ENCODE peak calls at places on chromosomes 11 and 22, in ten cellular contexts. H, F, X, Y, K, W, N, I, R and Z are unnamed samples.
A peak's percentile ranks its signal among the peaks of the same experiment; 100 is the strongest.

GRCh38 chr11:109706940-109707339 is 284.9 kb downstream of the C11orf87 start:
- DNase-seq in H (no peak), F (no peak), X (no peak), Y (no peak), K (no peak), W (no peak), N (no peak), I (no peak), R (no peak), Z (no peak)

GRCh38 chr11:15905815-15906214 is 450.5 kb downstream of the SOX6 start:
- DNase-seq in H (no peak), F (no peak), X (no peak), Y (no peak), K (no peak), W (no peak), N (no peak), I (no peak), R (no peak), Z (no peak)

GRCh38 chr11:131474947-131475346 is 104.5 kb downstream of the NTM start:
- DNase-seq in H (no peak), F (no peak), X (no peak), Y (no peak), K (no peak), W (no peak), N (no peak), I (no peak), R (no peak), Z (no peak)

GRCh38 chr11:37511425-37511933 is 913.4 kb upstream of the RAG2 start:
- DNase-seq in H (no peak), F (no peak), X (no peak), Y (no peak), K (no peak), W (no peak), N (no peak), I (no peak), R (no peak), Z (no peak)

GRCh38 chr11:68979931-68980775 is 633 bp downstream of the MRGPRD start:
- DNase-seq in H (no peak), F (no peak), X (peak; percentile 5), Y (peak; percentile 57), K (no peak), W (no peak), N (no peak), I (no peak), R (peak; percentile 58), Z (no peak)

GRCh38 chr22:39349506-39349966 is 255 bp upstream of the SYNGR1 start:
- DNase-seq in H (peak; percentile 26), F (no peak), X (peak; percentile 27), Y (no peak), K (peak; percentile 47), W (no peak), N (no peak), I (peak; percentile 95), R (no peak), Z (peak; percentile 65)

GRCh38 chr22:22746963-22747933 is 102.8 kb downstream of the GGTLC2 start:
- DNase-seq in H (no peak), F (no peak), X (peak; percentile 16), Y (no peak), K (no peak), W (no peak), N (no peak), I (no peak), R (no peak), Z (no peak)

GRCh38 chr22:47687776-47688175 is 925.3 kb downstream of the TBC1D22A start:
- DNase-seq in H (no peak), F (no peak), X (no peak), Y (no peak), K (no peak), W (no peak), N (no peak), I (no peak), R (no peak), Z (no peak)

GRCh38 chr22:27903805-27904473 is 15.1 kb downstream of the PITPNB start:
- DNase-seq in H (no peak), F (no peak), X (no peak), Y (no peak), K (no peak), W (no peak), N (no peak), I (no peak), R (no peak), Z (no peak)

GRCh38 chr11:96157517-96157873 is 185.5 kb downstream of the MAML2 start:
- DNase-seq in H (no peak), F (no peak), X (no peak), Y (no peak), K (no peak), W (no peak), N (no peak), I (no peak), R (no peak), Z (no peak)

GRCh38 chr11:96152623-96153022 is 190.4 kb downstream of the MAML2 start:
- DNase-seq in H (no peak), F (no peak), X (no peak), Y (no peak), K (no peak), W (no peak), N (no peak), I (no peak), R (no peak), Z (no peak)

GRCh38 chr11:96155627-96156378 is 187.2 kb downstream of the MAML2 start:
- DNase-seq in H (peak; percentile 34), F (peak; percentile 79), X (peak; percentile 61), Y (peak; percentile 52), K (peak; percentile 87), W (peak; percentile 76), N (no peak), I (peak; percentile 30), R (peak; percentile 91), Z (peak; percentile 81)

GRCh38 chr11:96156379-96156722 is 186.6 kb downstream of the MAML2 start:
- DNase-seq in H (no peak), F (peak; percentile 52), X (no peak), Y (no peak), K (no peak), W (no peak), N (no peak), I (no peak), R (peak; percentile 77), Z (no peak)

GRCh38 chr11:96154802-96155520 is 188.0 kb downstream of the MAML2 start:
- DNase-seq in H (no peak), F (no peak), X (no peak), Y (no peak), K (no peak), W (peak; percentile 18), N (no peak), I (no peak), R (no peak), Z (no peak)
- TF ChIP-seq EP300 in H (no peak), F (no peak), X (no peak), Y (no peak), K (no peak), W (no peak), N (no peak), I (peak; percentile 53), R (no peak), Z (no peak)

DNA sequence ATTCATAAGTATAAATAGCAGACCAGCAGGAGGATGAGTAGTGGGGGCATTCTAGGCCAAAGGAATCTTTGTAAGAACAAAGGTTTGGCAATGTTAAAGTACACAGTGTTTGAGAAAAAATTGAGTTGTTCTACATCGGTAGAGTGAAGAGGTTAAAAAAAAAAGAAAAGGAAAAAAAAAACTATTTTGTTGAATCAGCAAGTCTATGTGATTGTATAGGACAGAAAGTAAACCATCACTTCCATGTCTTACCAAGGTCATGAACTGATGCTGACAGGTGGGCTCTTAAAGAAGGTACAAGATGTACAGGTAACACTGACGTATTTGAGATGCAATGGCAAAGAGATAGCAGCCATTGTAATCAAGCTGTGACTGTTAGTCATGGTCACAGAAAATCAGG is 29.5 kb upstream of the PTH start:
- DNase-seq in H (no peak), F (no peak), X (no peak), Y (no peak), K (no peak), W (no peak), N (no peak), I (no peak), R (no peak), Z (no peak)
- TF ChIP-seq EP300 in H (no peak), F (no peak), X (no peak), Y (no peak), K (no peak), W (no peak), N (no peak), I (no peak), R (no peak), Z (no peak)

GRCh38 chr22:41488596-41489385 is 19.9 kb downstream of the ACO2 start:
- DNase-seq in H (no peak), F (no peak), X (no peak), Y (no peak), K (no peak), W (no peak), N (no peak), I (no peak), R (no peak), Z (no peak)

GRCh38 chr22:41488076-41488475 is 19.2 kb downstream of the ACO2 start:
- DNase-seq in H (no peak), F (no peak), X (no peak), Y (no peak), K (no peak), W (no peak), N (no peak), I (no peak), R (no peak), Z (no peak)

GRCh38 chr22:41491379-41492100 is 22.6 kb downstream of the ACO2 start:
- DNase-seq in H (no peak), F (no peak), X (no peak), Y (no peak), K (no peak), W (no peak), N (no peak), I (no peak), R (peak; percentile 84), Z (peak; percentile 45)

GRCh38 chr22:41485033-41485432 is 16.1 kb downstream of the ACO2 start:
- DNase-seq in H (no peak), F (no peak), X (peak; percentile 73), Y (no peak), K (no peak), W (no peak), N (no peak), I (no peak), R (no peak), Z (no peak)

GRCh38 chr22:41487037-41487963 is 18.4 kb downstream of the ACO2 start:
- DNase-seq in H (no peak), F (no peak), X (no peak), Y (no peak), K (no peak), W (no peak), N (no peak), I (no peak), R (no peak), Z (no peak)
- TF ChIP-seq EP300 in H (no peak), F (no peak), X (no peak), Y (no peak), K (no peak), W (no peak), N (no peak), I (no peak), R (peak; percentile 58), Z (no peak)

DNA sequence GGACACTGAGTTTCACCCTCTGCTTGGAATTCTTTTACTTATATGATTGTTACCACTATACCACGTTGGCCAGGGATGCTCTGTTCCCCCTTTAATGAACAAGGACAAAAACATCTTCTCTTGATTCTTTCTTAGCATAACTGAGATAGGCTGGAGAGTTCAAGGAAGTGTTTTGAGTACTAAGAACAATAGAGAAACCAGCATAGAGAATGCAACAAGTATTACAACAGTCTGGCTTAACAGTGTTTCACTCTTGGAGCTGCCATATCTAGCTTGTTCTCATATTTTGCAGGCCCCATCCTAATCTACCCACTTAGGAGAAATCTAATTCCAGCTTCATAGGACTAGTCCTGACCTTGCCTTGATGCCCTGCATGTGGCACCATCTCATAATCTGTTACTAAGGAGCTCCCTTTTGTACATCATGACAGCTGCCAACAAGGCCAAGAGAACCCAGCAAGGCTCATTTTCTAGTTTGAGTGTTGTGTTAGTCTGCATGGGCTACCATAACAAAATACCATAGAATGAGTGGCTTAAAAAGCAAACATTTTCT is 37.6 kb downstream of the PACS1 start:
- DNase-seq in H (no peak), F (no peak), X (no peak), Y (no peak), K (no peak), W (no peak), N (no peak), I (no peak), R (no peak), Z (no peak)
- TF ChIP-seq EP300 in H (no peak), F (no peak), X (no peak), Y (no peak), K (no peak), W (no peak), N (no peak), I (no peak), R (no peak), Z (no peak)